ENCODE peak calls at places on chromosomes 1 and 21, in six cellular contexts. G is adipocyte, B is choroid plexus epithelial cell, I is AG10803, O is cardiac fibroblast, K is fibroblast of lung. E is an unnamed sample.

GRCh38 chr1:233500111-233500510 is 113.8 kb upstream of the KCNK1 start:
- DNase-seq in B (no peak), I (no peak), O (no peak), G (no peak), K (no peak), E (no peak)

GRCh38 chr1:179860667-179861066 is 16.9 kb downstream of the TOR1AIP2 start:
- DNase-seq in I (no peak), G (no peak), B (no peak), O (no peak), K (no peak), E (no peak)

GRCh38 chr1:165162671-165163241 is 193.8 kb downstream of the LMX1A start:
- DNase-seq in K (no peak), G (peak), I (peak), B (peak), O (no peak), E (no peak)

GRCh38 chr1:9413143-9413876 is 120.6 kb downstream of the SPSB1 start:
- DNase-seq in K (peak), B (peak), G (peak), O (peak), I (peak), E (peak)

GRCh38 chr1:70204578-70204977 is 801 bp downstream of the LRRC40 start:
- DNase-seq in G (no peak), K (peak), O (peak), I (no peak), B (peak), E (peak)

GRCh38 chr1:209893751-209894150 is 44.3 kb upstream of the SYT14 start:
- DNase-seq in G (no peak), K (no peak), O (no peak), B (no peak), I (no peak), E (no peak)

GRCh38 chr1:166390406-166390805 is 223.6 kb upstream of the FAM78B start:
- DNase-seq in G (no peak), I (no peak), K (no peak), B (no peak), O (no peak), E (no peak)

GRCh38 chr1:233256789-233257188 is 38.7 kb downstream of the PCNX2 start:
- DNase-seq in I (no peak), B (no peak), G (no peak), O (no peak), K (no peak), E (no peak)

GRCh38 chr1:41400235-41400634 is 39.0 kb downstream of the FOXO6 start:
- DNase-seq in K (no peak), I (no peak), G (no peak), O (no peak), B (no peak), E (no peak)

GRCh38 chr21:43916691-43917514 is 51.9 kb downstream of the AGPAT3 start:
- DNase-seq in G (no peak), I (no peak), O (no peak), K (no peak), B (no peak), E (no peak)

GRCh38 chr1:109467301-109467777 is 993 bp downstream of the SYPL2 start:
- DNase-seq in K (no peak), G (no peak), O (no peak), I (no peak), B (no peak), E (no peak)

GRCh38 chr1:247087256-247087655 is 8.6 kb upstream of the ZNF670 start:
- DNase-seq in K (no peak), B (no peak), I (no peak), O (no peak), G (no peak), E (no peak)

GRCh38 chr1:242425232-242425631 is 99.3 kb downstream of the PLD5 start:
- DNase-seq in I (no peak), O (peak), G (no peak), B (no peak), K (no peak), E (no peak)

GRCh38 chr1:233033366-233033765 is 83.0 kb downstream of the NTPCR start:
- DNase-seq in K (no peak), O (peak), G (peak), B (peak), I (peak), E (no peak)

GRCh38 chr1:215076312-215076711 is 6.2 kb upstream of the KCNK2 start:
- DNase-seq in B (peak), G (peak), O (peak), K (peak), I (peak), E (peak)

DNA sequence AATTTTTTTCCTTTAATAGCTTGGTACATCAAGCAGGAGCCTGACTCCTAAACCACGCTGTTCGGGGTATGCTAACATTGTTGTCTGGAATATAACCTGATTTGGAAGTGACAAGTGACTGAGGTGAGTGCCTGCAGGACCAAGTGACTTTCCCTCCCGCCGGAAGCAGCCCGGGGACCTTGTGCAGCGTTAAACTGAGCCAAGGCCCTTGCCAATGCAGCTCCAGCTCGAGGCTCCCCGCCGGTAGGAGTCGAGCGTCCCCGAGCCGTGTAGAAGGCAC is 716 bp upstream of the MTARC1 start:
- DNase-seq in G (no peak), I (no peak), K (no peak), O (no peak), B (no peak), E (peak)
- H3K4me3 ChIP-seq in G (peak), I (peak), K (no peak), O (peak), B (peak), E (no peak)

GRCh38 chr1:17067465-17068245 is 13.8 kb upstream of the SDHB start:
- DNase-seq in O (no peak), I (no peak), G (no peak), B (no peak), K (no peak), E (no peak)
- H3K4me3 ChIP-seq in O (no peak), I (no peak), G (no peak), B (no peak), K (no peak), E (no peak)

DNA sequence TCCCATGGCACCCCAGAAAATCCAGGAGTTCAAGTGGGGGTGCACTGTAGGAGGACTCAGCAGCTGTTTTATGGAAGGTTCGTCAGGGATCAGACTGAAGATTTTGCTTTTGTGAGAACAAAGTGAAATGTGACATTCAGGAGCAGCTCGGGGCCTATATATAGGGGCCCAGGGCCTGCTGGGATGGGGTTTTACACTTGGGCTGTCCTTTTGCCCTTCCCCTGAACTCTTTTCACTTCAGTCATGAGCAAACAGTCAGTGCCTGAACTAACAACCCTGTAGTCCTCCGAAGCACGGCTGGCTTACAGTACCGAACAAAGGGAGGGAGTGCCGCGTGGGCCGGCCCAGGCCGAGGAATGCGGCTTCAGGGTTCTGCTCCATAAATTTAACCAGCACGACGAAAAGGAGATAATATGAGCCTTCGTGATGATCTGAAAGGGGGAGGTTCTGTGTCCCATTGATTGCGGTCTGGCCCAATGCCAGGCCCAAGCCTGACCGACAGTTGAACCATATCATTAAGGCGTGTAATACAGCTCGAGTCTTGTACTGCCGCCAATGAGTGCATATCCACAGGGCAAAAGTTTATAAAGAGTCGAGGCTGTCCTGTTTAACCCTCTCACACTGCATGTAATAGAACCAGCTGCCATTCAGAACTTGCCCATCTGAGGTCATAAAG is 139.9 kb downstream of the DHRS3 start:
- DNase-seq in I (peak), K (peak), B (peak), G (peak), O (peak), E (peak)
- H3K4me3 ChIP-seq in I (no peak), K (no peak), B (no peak), G (peak), O (no peak), E (no peak)

DNA sequence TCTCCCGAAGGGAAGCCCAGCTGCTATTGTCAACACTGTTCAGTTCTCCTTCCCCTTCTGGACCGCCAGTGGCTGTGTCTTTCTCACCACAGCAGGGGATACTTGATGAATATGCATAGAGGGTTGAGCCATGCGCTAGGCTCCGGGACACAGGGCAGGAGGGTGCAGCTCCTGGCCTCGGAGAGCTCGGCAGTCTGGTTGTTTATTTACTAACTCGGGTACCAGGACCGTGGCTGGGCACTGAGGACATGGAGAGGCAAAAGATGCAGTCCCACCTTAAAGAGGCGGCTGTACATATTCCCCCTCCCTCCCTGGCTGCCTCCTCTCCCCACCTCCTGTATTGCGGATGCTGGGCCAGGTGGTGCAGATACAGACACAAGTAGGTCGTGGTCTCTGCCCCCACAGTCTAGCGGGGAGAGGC is 26.1 kb downstream of the ARHGEF10L start:
- DNase-seq in K (no peak), B (no peak), I (no peak), O (no peak), G (no peak), E (no peak)
- H3K4me3 ChIP-seq in K (no peak), B (no peak), I (no peak), O (no peak), G (no peak), E (no peak)

GRCh38 chr1:181113061-181113695 is 24.7 kb downstream of the IER5 start:
- DNase-seq in B (peak), O (peak), I (no peak), K (peak), G (peak), E (no peak)

GRCh38 chr1:181114574-181115366 is 26.3 kb downstream of the IER5 start:
- DNase-seq in B (no peak), I (no peak), K (no peak), O (no peak), G (no peak), E (no peak)

GRCh38 chr1:181112071-181112929 is 23.8 kb downstream of the IER5 start:
- DNase-seq in G (peak), I (peak), K (peak), B (peak), O (peak), E (peak)

GRCh38 chr1:181108297-181108696 is 19.8 kb downstream of the IER5 start:
- DNase-seq in O (no peak), I (no peak), B (no peak), G (no peak), K (no peak), E (no peak)

DNA sequence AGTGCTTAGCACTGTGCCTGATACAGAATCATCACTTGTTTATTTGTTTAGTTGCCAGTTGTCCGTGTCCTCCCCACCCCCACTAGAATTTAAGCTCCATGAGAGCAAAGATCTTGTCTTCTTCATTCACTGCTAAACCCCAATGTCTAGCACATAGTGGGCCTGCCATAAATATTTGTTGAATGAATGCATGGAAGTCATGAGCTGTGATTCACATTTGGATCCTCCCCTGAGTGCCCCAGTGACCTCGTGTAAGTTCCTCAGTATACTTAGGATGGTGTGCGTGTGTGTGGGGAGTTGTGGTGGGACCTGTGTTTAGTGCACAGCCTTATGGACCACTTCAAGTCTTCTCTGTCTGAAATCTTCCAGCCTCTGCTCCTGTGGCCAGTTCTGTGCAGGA is 23.1 kb downstream of the IER5 start:
- DNase-seq in I (no peak), B (peak), O (peak), G (no peak), K (peak), E (no peak)
- H3K4me3 ChIP-seq in I (no peak), B (no peak), O (no peak), G (no peak), K (no peak), E (no peak)

GRCh38 chr1:36124404-36125128 is 456 bp downstream of the COL8A2 start:
- DNase-seq in O (no peak), I (no peak), G (no peak), B (no peak), K (no peak), E (no peak)
- H3K4me3 ChIP-seq in O (peak), I (peak), G (no peak), B (peak), K (no peak), E (no peak)

GRCh38 chr1:116335847-116336246 is 37.2 kb upstream of the ATP1A1 start:
- DNase-seq in K (no peak), B (no peak), I (no peak), G (no peak), O (no peak), E (no peak)
- H3K4me3 ChIP-seq in K (no peak), B (no peak), I (no peak), G (no peak), O (no peak), E (no peak)